ENCODE peak calls at places on chromosome 9, in six cellular contexts. S is kidney, Z is astrocyte of the cerebellum, A is brain microvascular endothelial cell, J is HepG2, Y is Panc1. B is an unnamed sample.

GRCh38 chr9:122370869-122371467 is at the start of gene PTGS1:
- DNase-seq in S (peak; percentile 76), Z (no peak), A (no peak), J (no peak), Y (no peak), B (no peak)

GRCh38 chr9:20197976-20198685 is 409.3 kb upstream of the SLC24A2 start:
- DNase-seq in S (no peak), Z (no peak), A (no peak), J (no peak), Y (no peak), B (no peak)

GRCh38 chr9:126788631-126789349 is 16.1 kb upstream of the ZBTB43 start:
- DNase-seq in S (no peak), Z (peak; percentile 13), A (peak; percentile 47), J (no peak), Y (no peak), B (no peak)

GRCh38 chr9:126681336-126681735 is 67.6 kb downstream of the LMX1B start:
- DNase-seq in S (no peak), Z (no peak), A (no peak), J (no peak), Y (no peak), B (no peak)

GRCh38 chr9:17614929-17615328 is 36.1 kb downstream of the SH3GL2 start:
- DNase-seq in S (no peak), Z (no peak), A (no peak), J (no peak), Y (no peak), B (no peak)

GRCh38 chr9:121985792-121986494 is 107.2 kb downstream of the TTLL11 start:
- DNase-seq in S (peak; percentile 72), Z (no peak), A (no peak), J (no peak), Y (no peak), B (no peak)

GRCh38 chr9:126722922-126723806 is 81.7 kb upstream of the ZBTB43 start:
- DNase-seq in S (peak; percentile 93), Z (no peak), A (no peak), J (no peak), Y (no peak), B (no peak)

GRCh38 chr9:18662320-18662719 is 188.4 kb downstream of the ADAMTSL1 start:
- DNase-seq in S (no peak), Z (no peak), A (no peak), J (no peak), Y (no peak), B (no peak)

GRCh38 chr9:86901511-86901910 is 45.8 kb downstream of the GAS1 start:
- DNase-seq in S (no peak), Z (no peak), A (no peak), J (no peak), Y (no peak), B (no peak)

GRCh38 chr9:125744616-125745387 is 2.4 kb upstream of the PBX3 start:
- DNase-seq in S (no peak), Z (peak; percentile 84), A (no peak), J (no peak), Y (no peak), B (peak; percentile 66)

GRCh38 chr9:111272571-111272970 is 57.5 kb downstream of the OR2K2 start:
- DNase-seq in S (no peak), Z (no peak), A (no peak), J (no peak), Y (no peak), B (no peak)

GRCh38 chr9:99947395-99947794 is 40.9 kb downstream of the STX17 start:
- DNase-seq in S (no peak), Z (no peak), A (peak; percentile 7), J (no peak), Y (no peak), B (no peak)

GRCh38 chr9:23537192-23538059 is 288.6 kb downstream of the ELAVL2 start:
- DNase-seq in S (no peak), Z (no peak), A (no peak), J (peak; percentile 2), Y (no peak), B (no peak)

GRCh38 chr9:81650836-81651545 is 38.4 kb downstream of the TLE1 start:
- DNase-seq in S (no peak), Z (no peak), A (no peak), J (no peak), Y (no peak), B (no peak)

GRCh38 chr9:121153642-121154041 is 48.0 kb downstream of the RAB14 start:
- DNase-seq in S (no peak), Z (no peak), A (no peak), J (no peak), Y (no peak), B (no peak)

GRCh38 chr9:137049544-137050449 is 3.8 kb upstream of the NPDC1 start:
- DNase-seq in S (no peak), Z (no peak), A (no peak), J (no peak), Y (no peak), B (no peak)

GRCh38 chr9:120394058-120394669 is 185.8 kb downstream of the CDK5RAP2 start:
- DNase-seq in S (no peak), Z (peak; percentile 83), A (peak; percentile 79), J (peak; percentile 27), Y (no peak), B (peak; percentile 88)

GRCh38 chr9:114588150-114588663 is 638 bp downstream of the ATP6V1G1 start:
- DNase-seq in S (no peak), Z (no peak), A (no peak), J (no peak), Y (no peak), B (no peak)

GRCh38 chr9:93663877-93664548 is 87.6 kb downstream of the PHF2 start:
- DNase-seq in S (peak; percentile 66), Z (no peak), A (no peak), J (no peak), Y (no peak), B (no peak)

GRCh38 chr9:84667571-84668203 is 1.8 kb upstream of the NTRK2 start:
- DNase-seq in S (no peak), Z (no peak), A (peak; percentile 57), J (no peak), Y (no peak), B (no peak)

GRCh38 chr9:34187891-34188240 is 9.0 kb downstream of the UBAP1 start:
- DNase-seq in S (no peak), Z (no peak), A (no peak), J (no peak), Y (no peak), B (no peak)

GRCh38 chr9:137046094-137046787 is at the start of gene NPDC1:
- DNase-seq in S (peak; percentile 91), Z (peak; percentile 22), A (peak; percentile 60), J (peak; percentile 71), Y (no peak), B (no peak)

GRCh38 chr9:113516840-113517577 is 53.5 kb downstream of the RGS3 start:
- DNase-seq in S (peak; percentile 59), Z (no peak), A (no peak), J (no peak), Y (no peak), B (no peak)

GRCh38 chr9:23769307-23769935 is 56.6 kb downstream of the ELAVL2 start:
- DNase-seq in S (no peak), Z (peak; percentile 98), A (no peak), J (no peak), Y (no peak), B (peak; percentile 2)

GRCh38 chr9:36592801-36593583 is 20.3 kb downstream of the MELK start:
- DNase-seq in S (no peak), Z (no peak), A (peak; percentile 37), J (no peak), Y (no peak), B (no peak)

GRCh38 chr9:93592389-93593021 is 16.1 kb downstream of the PHF2 start:
- DNase-seq in S (peak; percentile 32), Z (no peak), A (no peak), J (peak; percentile 58), Y (no peak), B (no peak)

GRCh38 chr9:95206143-95206542 is 111.4 kb downstream of the FANCC start:
- DNase-seq in S (no peak), Z (no peak), A (peak; percentile 15), J (no peak), Y (no peak), B (peak; percentile 29)

GRCh38 chr9:69758001-69758730 is 1.6 kb downstream of the PTAR1 start:
- DNase-seq in S (no peak), Z (peak; percentile 59), A (no peak), J (no peak), Y (no peak), B (no peak)

GRCh38 chr9:22813520-22813919 is 366.9 kb downstream of the DMRTA1 start:
- DNase-seq in S (no peak), Z (peak; percentile 1), A (no peak), J (peak; percentile 2), Y (no peak), B (no peak)

GRCh38 chr9:126147620-126148522 is 178.8 kb upstream of the MVB12B start:
- DNase-seq in S (no peak), Z (no peak), A (no peak), J (no peak), Y (no peak), B (no peak)

GRCh38 chr9:133238272-133238850 is 29.3 kb upstream of the OBP2B start:
- DNase-seq in S (peak; percentile 94), Z (no peak), A (peak; percentile 26), J (peak; percentile 72), Y (no peak), B (no peak)

GRCh38 chr9:133161542-133161950 is 2.2 kb downstream of the GBGT1 start:
- DNase-seq in S (no peak), Z (no peak), A (no peak), J (no peak), Y (no peak), B (no peak)

GRCh38 chr9:120265791-120266190 is 314.2 kb downstream of the CDK5RAP2 start:
- DNase-seq in S (no peak), Z (no peak), A (no peak), J (no peak), Y (no peak), B (no peak)

GRCh38 chr9:121743441-121744001 is 92.1 kb downstream of the DAB2IP start:
- DNase-seq in S (peak; percentile 96), Z (peak; percentile 45), A (peak; percentile 82), J (peak; percentile 85), Y (no peak), B (peak; percentile 54)

GRCh38 chr9:101409079-101409477 is 10.4 kb downstream of the ZNF189 start:
- DNase-seq in S (no peak), Z (no peak), A (no peak), J (no peak), Y (no peak), B (no peak)
- H3K4me3 ChIP-seq in S (peak overlapping the region; percentile 8), Z (no peak overlapping the region), A (no peak overlapping the region), J (no peak overlapping the region), Y (no peak overlapping the region), B (no peak overlapping the region)

GRCh38 chr9:135081264-135081660 is 6.2 kb upstream of the OLFM1 start:
- DNase-seq in S (peak; percentile 51), Z (no peak), A (no peak), J (no peak), Y (no peak), B (no peak)
- H3K4me3 ChIP-seq in S (no peak overlapping the region), Z (no peak overlapping the region), A (no peak overlapping the region), J (no peak overlapping the region), Y (no peak overlapping the region), B (no peak overlapping the region)

GRCh38 chr9:73200694-73201432 is 49.2 kb downstream of the ANXA1 start:
- DNase-seq in S (no peak), Z (no peak), A (no peak), J (peak; percentile 33), Y (no peak), B (no peak)
- H3K4me3 ChIP-seq in S (no peak overlapping the region), Z (no peak overlapping the region), A (no peak overlapping the region), J (no peak overlapping the region), Y (no peak overlapping the region), B (no peak overlapping the region)

DNA sequence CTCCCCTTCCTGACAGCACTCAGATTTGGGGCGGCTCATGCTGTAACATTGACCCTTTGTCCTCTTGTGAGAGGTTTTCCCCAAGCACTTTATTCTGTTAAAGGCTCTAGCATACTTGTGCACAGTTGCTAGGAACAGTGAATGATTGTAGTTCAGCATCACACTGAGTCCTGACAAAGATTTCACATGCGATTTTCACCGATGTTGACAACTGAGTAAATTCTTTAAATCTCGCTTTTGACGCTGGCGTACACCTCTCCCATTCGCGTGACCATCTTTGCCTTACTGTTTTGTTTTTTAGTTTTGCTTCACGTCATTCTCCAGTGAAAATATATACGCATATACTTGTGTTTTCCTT is 788 bp downstream of the CDC37L1 start:
- DNase-seq in S (no peak), Z (no peak), A (no peak), J (no peak), Y (no peak), B (no peak)
- H3K4me3 ChIP-seq in S (peak overlapping the region; percentile 74), Z (peak overlapping the region; percentile 90), A (peak overlapping the region; percentile 88), J (peak overlapping the region; percentile 76), Y (peak overlapping the region; percentile 63), B (peak overlapping the region; percentile 93)